ENCODE peak calls at places on chromosomes 13 and 19, in five cellular contexts. One of them, this sample, is unnamed.

GRCh38 chr13:113585828-113586355 is 1.3 kb downstream of the TFDP1 start:
- DNase-seq in A549: no peak
- DNase-seq in hepatocyte: no peak
- DNase-seq in fibroblast of pulmonary artery: no peak
- DNase-seq in uterus: no peak
- DNase-seq in this sample: peak; percentile 10

GRCh38 chr19:6766357-6767080 is 716 bp downstream of the SH2D3A start:
- DNase-seq in hepatocyte: no peak
- DNase-seq in uterus: no peak
- DNase-seq in fibroblast of pulmonary artery: no peak
- DNase-seq in A549: no peak
- DNase-seq in this sample: no peak

GRCh38 chr13:51534075-51534817 is 50.0 kb upstream of the WDFY2 start:
- DNase-seq in fibroblast of pulmonary artery: no peak
- DNase-seq in hepatocyte: no peak
- DNase-seq in A549: no peak
- DNase-seq in uterus: no peak
- DNase-seq in this sample: no peak

GRCh38 chr19:7478843-7479227 is 10.0 kb downstream of the PEX11G start:
- DNase-seq in A549: no peak
- DNase-seq in uterus: no peak
- DNase-seq in hepatocyte: no peak
- DNase-seq in fibroblast of pulmonary artery: no peak
- DNase-seq in this sample: no peak

GRCh38 chr13:37531054-37531453 is 67.5 kb downstream of the POSTN start:
- DNase-seq in A549: no peak
- DNase-seq in uterus: no peak
- DNase-seq in fibroblast of pulmonary artery: peak; percentile 76
- DNase-seq in hepatocyte: no peak
- DNase-seq in this sample: peak; percentile 54

GRCh38 chr19:33459691-33460090 is 61.9 kb downstream of the PEPD start:
- DNase-seq in A549: no peak
- DNase-seq in hepatocyte: no peak
- DNase-seq in uterus: no peak
- DNase-seq in fibroblast of pulmonary artery: no peak
- DNase-seq in this sample: no peak

GRCh38 chr13:109412232-109412935 is 374.0 kb downstream of the IRS2 start:
- DNase-seq in uterus: no peak
- DNase-seq in fibroblast of pulmonary artery: peak; percentile 49
- DNase-seq in hepatocyte: peak; percentile 73
- DNase-seq in A549: peak; percentile 31
- DNase-seq in this sample: peak; percentile 82

GRCh38 chr13:48001127-48001881 is at the start of gene SUCLA2:
- DNase-seq in hepatocyte: peak; percentile 98
- DNase-seq in uterus: peak; percentile 77
- DNase-seq in fibroblast of pulmonary artery: peak; percentile 89
- DNase-seq in A549: peak; percentile 82
- DNase-seq in this sample: peak; percentile 86

GRCh38 chr13:42048625-42049453 is at the start of gene DGKH:
- DNase-seq in hepatocyte: peak; percentile 87
- DNase-seq in uterus: peak; percentile 85
- DNase-seq in A549: peak; percentile 61
- DNase-seq in fibroblast of pulmonary artery: peak; percentile 77
- DNase-seq in this sample: peak; percentile 89

GRCh38 chr19:14719162-14719561 is 29.3 kb downstream of the ZNF333 start:
- DNase-seq in A549: no peak
- DNase-seq in fibroblast of pulmonary artery: no peak
- DNase-seq in hepatocyte: no peak
- DNase-seq in uterus: no peak
- DNase-seq in this sample: no peak

GRCh38 chr19:14718522-14719113 is 28.8 kb downstream of the ZNF333 start:
- DNase-seq in fibroblast of pulmonary artery: peak; percentile 2
- DNase-seq in A549: no peak
- DNase-seq in uterus: no peak
- DNase-seq in hepatocyte: no peak
- DNase-seq in this sample: no peak

DNA sequence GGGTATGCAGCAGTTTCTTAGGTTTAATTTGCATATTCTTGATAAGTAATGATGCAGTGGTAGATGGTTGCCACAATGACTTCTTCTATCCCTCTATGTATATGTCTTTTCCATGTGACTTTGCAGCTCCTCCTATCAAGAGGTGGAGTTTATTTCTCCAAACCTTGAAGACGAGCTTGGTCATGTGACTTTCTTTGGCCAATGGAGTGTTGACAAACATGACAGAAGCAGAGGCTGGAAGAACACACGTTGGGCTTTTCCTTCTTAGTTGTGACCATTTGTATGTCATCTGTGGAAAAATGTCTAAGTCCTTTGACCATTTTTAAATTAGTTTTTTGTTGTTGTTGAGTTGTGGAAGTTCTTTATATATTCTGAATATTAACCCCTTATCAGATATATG is 32.3 kb downstream of the ZNF333 start:
- DNase-seq in hepatocyte: no peak
- DNase-seq in fibroblast of pulmonary artery: no peak
- DNase-seq in A549: no peak
- DNase-seq in uterus: no peak
- DNase-seq in this sample: no peak
- H3K4me3 ChIP-seq in hepatocyte: no peak overlapping the region
- H3K4me3 ChIP-seq in fibroblast of pulmonary artery: no peak overlapping the region
- H3K4me3 ChIP-seq in A549: no peak overlapping the region
- H3K4me3 ChIP-seq in uterus: no peak overlapping the region
- H3K4me3 ChIP-seq in this sample: no peak overlapping the region

GRCh38 chr19:4906963-4907362 is 2.3 kb upstream of the UHRF1 start:
- DNase-seq in A549: no peak
- DNase-seq in hepatocyte: no peak
- DNase-seq in uterus: no peak
- DNase-seq in fibroblast of pulmonary artery: no peak
- DNase-seq in this sample: no peak
- TF ChIP-seq CTCF in A549: no peak
- TF ChIP-seq CTCF in hepatocyte: no peak
- TF ChIP-seq CTCF in uterus: no peak
- TF ChIP-seq CTCF in fibroblast of pulmonary artery: no peak
- TF ChIP-seq CTCF in this sample: no peak

GRCh38 chr19:2054763-2055162 is 3.7 kb upstream of the MKNK2 start:
- DNase-seq in hepatocyte: no peak
- DNase-seq in A549: no peak
- DNase-seq in uterus: no peak
- DNase-seq in fibroblast of pulmonary artery: no peak
- DNase-seq in this sample: no peak
- H3K4me3 ChIP-seq in hepatocyte: no peak overlapping the region
- H3K4me3 ChIP-seq in A549: no peak overlapping the region
- H3K4me3 ChIP-seq in uterus: no peak overlapping the region
- H3K4me3 ChIP-seq in fibroblast of pulmonary artery: no peak overlapping the region
- H3K4me3 ChIP-seq in this sample: no peak overlapping the region

GRCh38 chr19:47348819-47349795 is at the start of gene DHX34:
- DNase-seq in fibroblast of pulmonary artery: peak; percentile 100
- DNase-seq in hepatocyte: peak; percentile 99
- DNase-seq in A549: peak; percentile 100
- DNase-seq in uterus: peak; percentile 99
- DNase-seq in this sample: peak; percentile 99

GRCh38 chr19:47351545-47351944 is 2.4 kb downstream of the DHX34 start:
- DNase-seq in hepatocyte: no peak
- DNase-seq in fibroblast of pulmonary artery: peak; percentile 52
- DNase-seq in uterus: no peak
- DNase-seq in A549: peak; percentile 60
- DNase-seq in this sample: peak; percentile 24

GRCh38 chr19:47352095-47352494 is 3.0 kb downstream of the DHX34 start:
- DNase-seq in fibroblast of pulmonary artery: no peak
- DNase-seq in hepatocyte: no peak
- DNase-seq in A549: no peak
- DNase-seq in uterus: no peak
- DNase-seq in this sample: no peak

GRCh38 chr19:47353307-47353712 is 4.2 kb downstream of the DHX34 start:
- DNase-seq in A549: no peak
- DNase-seq in hepatocyte: no peak
- DNase-seq in fibroblast of pulmonary artery: no peak
- DNase-seq in uterus: no peak
- DNase-seq in this sample: no peak

GRCh38 chr19:47350599-47350998 is 1.5 kb downstream of the DHX34 start:
- DNase-seq in A549: no peak
- DNase-seq in fibroblast of pulmonary artery: no peak
- DNase-seq in uterus: no peak
- DNase-seq in hepatocyte: no peak
- DNase-seq in this sample: no peak
- TF ChIP-seq CTCF in A549: no peak
- TF ChIP-seq CTCF in fibroblast of pulmonary artery: no peak
- TF ChIP-seq CTCF in uterus: no peak
- TF ChIP-seq CTCF in hepatocyte: no peak
- TF ChIP-seq CTCF in this sample: no peak

GRCh38 chr13:27321619-27322385 is 51.2 kb downstream of the RASL11A start:
- DNase-seq in fibroblast of pulmonary artery: no peak
- DNase-seq in A549: no peak
- DNase-seq in uterus: no peak
- DNase-seq in hepatocyte: no peak
- DNase-seq in this sample: no peak
- H3K4me3 ChIP-seq in fibroblast of pulmonary artery: no peak overlapping the region
- H3K4me3 ChIP-seq in A549: no peak overlapping the region
- H3K4me3 ChIP-seq in uterus: no peak overlapping the region
- H3K4me3 ChIP-seq in hepatocyte: no peak overlapping the region
- H3K4me3 ChIP-seq in this sample: no peak overlapping the region

DNA sequence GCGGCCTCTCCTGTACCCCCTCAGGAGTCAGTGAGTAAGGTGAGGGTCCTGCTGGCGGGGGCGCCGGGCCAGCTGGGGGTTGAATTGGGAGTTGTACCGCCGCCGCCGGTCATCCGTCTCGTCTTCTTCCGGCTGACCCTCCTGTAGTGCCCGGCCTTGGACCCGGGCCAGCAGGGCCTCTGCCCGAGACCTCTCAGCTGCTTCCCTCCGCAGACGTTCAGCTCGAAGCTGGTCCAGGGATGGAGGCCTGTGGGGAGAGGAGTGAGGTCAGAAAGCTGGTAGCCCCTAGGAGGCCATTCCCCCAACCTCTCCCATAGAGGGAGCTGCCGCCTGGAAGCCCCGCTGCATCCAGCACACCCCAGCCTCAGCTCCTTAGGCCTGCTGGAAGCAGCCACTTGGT is 3.8 kb downstream of the LENG1 start:
- DNase-seq in fibroblast of pulmonary artery: no peak
- DNase-seq in A549: no peak
- DNase-seq in hepatocyte: no peak
- DNase-seq in uterus: no peak
- DNase-seq in this sample: no peak
- TF ChIP-seq CTCF in fibroblast of pulmonary artery: no peak
- TF ChIP-seq CTCF in A549: no peak
- TF ChIP-seq CTCF in hepatocyte: no peak
- TF ChIP-seq CTCF in uterus: no peak
- TF ChIP-seq CTCF in this sample: no peak

GRCh38 chr13:74145249-74145970 is 11.2 kb upstream of the KLF12 start:
- DNase-seq in hepatocyte: peak; percentile 23
- DNase-seq in uterus: no peak
- DNase-seq in fibroblast of pulmonary artery: peak; percentile 65
- DNase-seq in A549: no peak
- DNase-seq in this sample: peak; percentile 48
- H3K4me3 ChIP-seq in hepatocyte: no peak overlapping the region
- H3K4me3 ChIP-seq in uterus: no peak overlapping the region
- H3K4me3 ChIP-seq in fibroblast of pulmonary artery: no peak overlapping the region
- H3K4me3 ChIP-seq in A549: no peak overlapping the region
- H3K4me3 ChIP-seq in this sample: no peak overlapping the region

DNA sequence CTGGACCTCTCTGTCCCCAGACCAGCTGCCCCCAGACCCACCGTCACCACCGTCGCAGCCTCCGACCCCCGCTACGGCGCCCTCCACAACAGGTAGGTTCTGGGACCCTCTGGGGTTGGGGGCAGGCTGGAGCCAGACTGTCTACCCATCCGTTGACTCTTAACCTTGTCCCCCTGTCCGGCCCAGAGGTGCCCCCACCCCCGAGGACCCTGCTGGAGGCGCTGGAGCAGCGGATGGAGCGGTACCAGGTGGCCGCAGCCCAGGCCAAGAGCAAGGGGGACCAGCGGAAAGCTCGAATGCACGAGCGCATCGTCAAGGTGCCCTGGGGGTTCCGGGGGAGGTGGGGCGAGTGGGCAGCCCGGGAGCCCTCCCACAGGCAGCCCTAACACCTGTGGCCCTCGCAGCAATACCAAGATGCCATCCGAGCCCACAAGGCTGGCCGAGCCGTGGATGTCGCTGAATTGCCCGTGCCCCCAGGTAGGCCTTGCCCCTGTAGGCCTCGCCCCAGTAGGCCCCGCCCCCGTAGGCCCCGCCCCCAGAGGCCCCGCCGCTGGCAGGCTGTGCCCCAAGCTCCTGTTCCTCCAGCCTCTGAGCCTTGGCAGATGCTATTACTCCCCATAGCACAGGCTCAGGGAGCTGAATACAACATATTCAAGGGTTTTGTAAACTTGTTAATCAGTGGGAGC is 12.9 kb downstream of the CC2D1A start:
- DNase-seq in fibroblast of pulmonary artery: no peak
- DNase-seq in A549: no peak
- DNase-seq in hepatocyte: no peak
- DNase-seq in uterus: no peak
- DNase-seq in this sample: no peak
- TF ChIP-seq CTCF in fibroblast of pulmonary artery: no peak
- TF ChIP-seq CTCF in A549: no peak
- TF ChIP-seq CTCF in hepatocyte: no peak
- TF ChIP-seq CTCF in uterus: no peak
- TF ChIP-seq CTCF in this sample: no peak

This sample was measured in fibroblast of villous mesenchyme.